ENCODE peak calls at places on chromosomes 1 and 21, in five cellular contexts. L is NCI-H1436; K is effector memory CD8-positive, alpha-beta T cell; D is AG09319; B is stimulated activated CD4-positive, alpha-beta T cell treated with anti-CD3 and anti-CD28 coated beads, TNF-alpha, amount 100 ng/mL, for 24 hours. U is an unnamed sample.

GRCh38 chr1:81808760-81809159 is 8.0 kb downstream of the ADGRL2 start:
- DNase-seq in B (no peak), K (no peak), D (no peak), L (no peak), U (no peak)

GRCh38 chr1:6667139-6667538 is 34.5 kb downstream of the DNAJC11 start:
- DNase-seq in L (no peak), D (no peak), K (no peak), B (no peak), U (no peak)

GRCh38 chr1:2831596-2832212 is 30.2 kb upstream of the TTC34 start:
- DNase-seq in L (no peak), K (no peak), D (no peak), B (no peak), U (no peak)

GRCh38 chr1:185345913-185346717 is 29.1 kb upstream of the IVNS1ABP start:
- DNase-seq in B (no peak), K (no peak), L (no peak), D (no peak), U (no peak)

GRCh38 chr1:15919316-15919715 is 56.6 kb downstream of the ZBTB17 start:
- DNase-seq in D (no peak), L (no peak), K (peak), B (peak), U (peak)

GRCh38 chr1:33322870-33323585 is 2.1 kb upstream of the A3GALT2 start:
- DNase-seq in B (no peak), D (no peak), K (no peak), L (no peak), U (no peak)

GRCh38 chr1:225815526-225816178 is 5.7 kb downstream of the EPHX1 start:
- DNase-seq in D (no peak), B (no peak), L (peak), K (no peak), U (no peak)

GRCh38 chr1:225879521-225880209 is 2.5 kb downstream of the TMEM63A start:
- DNase-seq in D (no peak), K (no peak), L (no peak), B (no peak), U (no peak)

GRCh38 chr1:243946253-243946652 is 96.2 kb upstream of the AKT3 start:
- DNase-seq in D (no peak), B (no peak), L (no peak), K (no peak), U (no peak)

GRCh38 chr1:109821221-109821669 is 57.5 kb upstream of the EPS8L3 start:
- DNase-seq in D (peak), K (no peak), L (no peak), B (no peak), U (no peak)

GRCh38 chr1:87325982-87326738 is 2.5 kb upstream of the LMO4 start:
- DNase-seq in K (peak), B (no peak), D (no peak), L (peak), U (no peak)

GRCh38 chr21:43195131-43196021 is 26.6 kb downstream of the CRYAA start:
- DNase-seq in L (no peak), B (no peak), K (no peak), D (no peak), U (no peak)

GRCh38 chr21:34553199-34553952 is 41.4 kb upstream of the KCNE1 start:
- DNase-seq in D (peak), K (no peak), B (no peak), L (no peak), U (no peak)

GRCh38 chr21:45341779-45342178 is 54.1 kb upstream of the POFUT2 start:
- DNase-seq in K (no peak), D (no peak), B (no peak), L (no peak), U (no peak)

GRCh38 chr21:42183374-42184266 is 35.3 kb upstream of the ABCG1 start:
- DNase-seq in K (no peak), L (no peak), D (no peak), B (no peak), U (no peak)

GRCh38 chr1:241412646-241413045 is 55.6 kb upstream of the RGS7 start:
- DNase-seq in K (no peak), B (no peak), D (no peak), L (no peak), U (no peak)

GRCh38 chr1:229844675-229845074 is 218.6 kb downstream of the URB2 start:
- DNase-seq in K (no peak), B (no peak), D (no peak), L (no peak), U (no peak)

GRCh38 chr21:23016617-23017016 is 2018.4 kb downstream of the NCAM2 start:
- DNase-seq in D (no peak), B (no peak), L (no peak), K (no peak), U (no peak)

GRCh38 chr1:47703981-47704596 is 266.2 kb downstream of the FOXD2 start:
- DNase-seq in B (no peak), L (peak), D (peak), K (no peak), U (no peak)

GRCh38 chr1:99264201-99265021 is at the start of gene PLPPR4:
- DNase-seq in L (no peak), D (no peak), B (peak), K (no peak), U (peak)

GRCh38 chr1:8625981-8626898 is 191.2 kb downstream of the RERE start:
- DNase-seq in K (no peak), B (no peak), D (peak), L (no peak), U (no peak)

GRCh38 chr1:203148579-203148978 is 21.1 kb downstream of the ADORA1 start:
- DNase-seq in B (no peak), D (no peak), L (no peak), K (no peak), U (no peak)

GRCh38 chr1:58890091-58890490 is 106.2 kb upstream of the JUN start:
- DNase-seq in B (no peak), L (no peak), D (no peak), K (no peak), U (no peak)

GRCh38 chr1:164515221-164515620 is 43.8 kb upstream of the PBX1 start:
- DNase-seq in L (no peak), K (no peak), D (no peak), B (no peak), U (no peak)

GRCh38 chr1:206704239-206704638 is 19.5 kb downstream of the MAPKAPK2 start:
- DNase-seq in K (no peak), L (no peak), B (no peak), D (no peak), U (no peak)

GRCh38 chr1:74729741-74730478 is 2.9 kb downstream of the CRYZ start:
- DNase-seq in L (no peak), K (no peak), D (no peak), B (no peak), U (no peak)

GRCh38 chr1:41051022-41051421 is 29.5 kb upstream of the SLFNL1 start:
- DNase-seq in L (no peak), D (no peak), B (no peak), K (no peak), U (no peak)

GRCh38 chr1:87305096-87305495 is 23.6 kb upstream of the LMO4 start:
- DNase-seq in B (no peak), L (no peak), D (no peak), K (no peak), U (no peak)

GRCh38 chr1:46492871-46493270 is 3.2 kb downstream of the DMBX1 start:
- DNase-seq in D (no peak), B (no peak), K (no peak), L (no peak), U (no peak)

GRCh38 chr1:53383471-53383870 is 55.6 kb upstream of the LRP8 start:
- DNase-seq in D (no peak), L (no peak), K (no peak), B (no peak), U (no peak)

GRCh38 chr21:42311816-42312625 is 3.2 kb downstream of the TFF3 start:
- DNase-seq in L (no peak), B (no peak), D (no peak), K (no peak), U (no peak)

GRCh38 chr1:201288765-201289164 is 5.5 kb downstream of the PKP1 start:
- DNase-seq in K (no peak), B (no peak), L (no peak), D (no peak), U (no peak)

GRCh38 chr1:164786980-164787833 is 228.2 kb downstream of the PBX1 start:
- DNase-seq in L (peak), D (peak), K (peak), B (peak), U (peak)

GRCh38 chr1:78147031-78147430 is 101.3 kb downstream of the GIPC2 start:
- DNase-seq in B (no peak), K (no peak), D (no peak), L (no peak), U (no peak)

GRCh38 chr21:18951291-18952038 is 547.9 kb upstream of the TMPRSS15 start:
- DNase-seq in B (no peak), K (no peak), D (no peak), L (peak), U (no peak)

GRCh38 chr1:112507896-112508241 is 896 bp upstream of the WNT2B start:
- DNase-seq in B (peak), K (peak), D (no peak), L (no peak), U (peak)

GRCh38 chr1:2935766-2936390 is 85.4 kb upstream of the ACTRT2 start:
- DNase-seq in B (no peak), L (no peak), K (no peak), D (no peak), U (no peak)

GRCh38 chr1:158145173-158145719 is 35.4 kb upstream of the CD1D start:
- DNase-seq in K (no peak), L (no peak), D (peak), B (no peak), U (no peak)